ENCODE peak calls at places on chromosomes 12 and 14, in seven cellular contexts. H is fibroblast of lung, R is colonic mucosa, U is mammary epithelial cell, O is HepG2, M is cardiac muscle cell, A is GM06990. P is an unnamed sample.

GRCh38 chr14:38138581-38139138 is 69.0 kb upstream of the SSTR1 start:
- DNase-seq in H (peak; percentile 6), R (no peak), U (no peak), O (no peak), M (no peak), A (no peak), P (no peak)

GRCh38 chr12:5379737-5380496 is 52.0 kb upstream of the NTF3 start:
- DNase-seq in H (no peak), R (no peak), U (peak; percentile 81), O (no peak), M (peak; percentile 4), A (no peak), P (no peak)

GRCh38 chr12:69851976-69852375 is 26.9 kb downstream of the MYRFL start:
- DNase-seq in H (peak; percentile 70), R (no peak), U (peak; percentile 15), O (no peak), M (no peak), A (no peak), P (no peak)

GRCh38 chr12:106227641-106228319 is 20.0 kb downstream of the CKAP4 start:
- DNase-seq in H (peak; percentile 52), R (peak; percentile 59), U (peak; percentile 94), O (peak; percentile 47), M (no peak), A (no peak), P (peak; percentile 43)

GRCh38 chr12:47820631-47821345 is 1.1 kb upstream of the HDAC7 start:
- DNase-seq in H (peak; percentile 97), R (peak; percentile 69), U (peak; percentile 85), O (peak; percentile 88), M (peak; percentile 75), A (no peak), P (no peak)

GRCh38 chr12:45235087-45236025 is 19.5 kb downstream of the ANO6 start:
- DNase-seq in H (peak; percentile 87), R (no peak), U (peak; percentile 86), O (peak; percentile 16), M (no peak), A (no peak), P (peak; percentile 51)

GRCh38 chr14:99720941-99721791 is 37.1 kb downstream of the CYP46A1 start:
- DNase-seq in H (no peak), R (no peak), U (no peak), O (no peak), M (no peak), A (no peak), P (no peak)

GRCh38 chr14:21308479-21309237 is 28.8 kb downstream of the RPGRIP1 start:
- DNase-seq in H (peak; percentile 85), R (peak; percentile 91), U (peak; percentile 93), O (peak; percentile 100), M (peak; percentile 95), A (peak; percentile 84), P (peak; percentile 94)

GRCh38 chr12:124713436-124714082 is 146.1 kb upstream of the NCOR2 start:
- DNase-seq in H (peak; percentile 95), R (peak; percentile 45), U (no peak), O (no peak), M (no peak), A (peak; percentile 79), P (peak; percentile 91)

GRCh38 chr12:13980548-13981295 is 680 bp downstream of the GRIN2B start:
- DNase-seq in H (no peak), R (no peak), U (no peak), O (no peak), M (peak; percentile 31), A (peak; percentile 8), P (no peak)

GRCh38 chr12:132078190-132078589 is 65.9 kb downstream of the DDX51 start:
- DNase-seq in H (peak; percentile 85), R (no peak), U (no peak), O (no peak), M (no peak), A (no peak), P (no peak)

GRCh38 chr12:6927379-6927991 is at the start of gene ATN1:
- DNase-seq in H (peak; percentile 81), R (peak; percentile 79), U (peak; percentile 48), O (no peak), M (peak; percentile 87), A (peak; percentile 64), P (no peak)

GRCh38 chr14:34251662-34252061 is 210.4 kb downstream of the SPTSSA start:
- DNase-seq in H (no peak), R (no peak), U (no peak), O (no peak), M (no peak), A (no peak), P (no peak)

GRCh38 chr12:30707628-30708342 is 12.1 kb upstream of the IPO8 start:
- DNase-seq in H (no peak), R (no peak), U (no peak), O (no peak), M (no peak), A (no peak), P (no peak)

GRCh38 chr12:90652280-90652679 is 302.7 kb downstream of the CCER1 start:
- DNase-seq in H (no peak), R (no peak), U (no peak), O (no peak), M (no peak), A (no peak), P (no peak)

GRCh38 chr14:91839754-91840153 is 27.6 kb downstream of the TC2N start:
- DNase-seq in H (no peak), R (no peak), U (no peak), O (no peak), M (no peak), A (no peak), P (peak; percentile 43)

GRCh38 chr12:12398026-12398859 is 41.4 kb downstream of the BORCS5 start:
- DNase-seq in H (peak; percentile 98), R (no peak), U (peak; percentile 90), O (peak; percentile 89), M (no peak), A (no peak), P (no peak)
- TF ChIP-seq CTCF in H (no peak), R (no peak), U (peak; percentile 9), O (no peak), M (no peak), A (peak; percentile 17), P (no peak)

DNA sequence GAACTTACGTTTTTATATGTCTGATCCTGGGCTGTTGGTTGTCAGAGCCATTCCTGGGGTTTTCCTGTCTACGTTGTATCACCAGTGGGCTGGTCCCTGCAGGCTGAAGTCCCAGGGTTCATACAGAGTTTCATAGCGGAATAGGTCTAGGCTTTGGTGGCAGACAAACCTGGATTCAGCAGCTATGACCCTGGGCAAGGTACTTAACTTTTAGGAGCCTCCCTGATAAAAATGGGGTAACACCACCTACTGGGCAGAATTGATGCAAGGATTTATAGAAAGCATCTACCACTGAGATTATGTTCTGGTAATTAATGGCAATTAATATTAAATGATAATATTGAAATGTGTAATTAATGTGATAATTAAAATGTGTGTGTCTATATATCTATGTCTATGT is 141.2 kb downstream of the SYNE2 start:
- DNase-seq in H (no peak), R (no peak), U (peak; percentile 17), O (no peak), M (no peak), A (no peak), P (peak; percentile 17)
- TF ChIP-seq CTCF in H (peak; percentile 26), R (no peak), U (peak; percentile 47), O (no peak), M (peak; percentile 21), A (peak; percentile 28), P (no peak)

DNA sequence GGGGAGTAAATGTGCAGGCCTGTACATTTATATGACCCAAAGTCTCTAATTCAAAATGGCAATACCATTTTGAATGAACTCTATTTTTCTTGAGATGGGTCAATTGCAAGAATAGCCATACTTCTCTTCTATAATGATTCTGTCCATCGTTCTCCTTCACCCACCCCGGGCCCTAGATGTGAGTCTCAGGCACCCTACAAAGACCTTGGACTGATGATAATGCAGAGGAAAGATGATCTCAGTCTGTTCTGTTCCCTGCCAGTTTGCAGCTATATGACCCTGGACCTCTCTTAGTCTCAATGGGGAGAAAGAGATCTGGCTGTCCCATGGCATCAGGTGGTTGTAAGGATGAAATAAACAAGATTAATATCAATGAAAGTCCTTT is 30.1 kb downstream of the VCPKMT start:
- DNase-seq in H (no peak), R (no peak), U (no peak), O (no peak), M (no peak), A (no peak), P (no peak)
- TF ChIP-seq CTCF in H (no peak), R (no peak), U (no peak), O (no peak), M (no peak), A (no peak), P (no peak)

GRCh38 chr12:57626111-57626928 is 6.7 kb downstream of the B4GALNT1 start:
- DNase-seq in H (no peak), R (no peak), U (no peak), O (no peak), M (no peak), A (no peak), P (no peak)

GRCh38 chr12:57628280-57629191 is 4.5 kb downstream of the B4GALNT1 start:
- DNase-seq in H (no peak), R (no peak), U (no peak), O (no peak), M (no peak), A (no peak), P (no peak)

GRCh38 chr12:57625261-57626032 is 7.6 kb downstream of the B4GALNT1 start:
- DNase-seq in H (no peak), R (no peak), U (no peak), O (no peak), M (no peak), A (no peak), P (no peak)

GRCh38 chr12:57626929-57627445 is 6.0 kb downstream of the B4GALNT1 start:
- DNase-seq in H (no peak), R (no peak), U (no peak), O (no peak), M (no peak), A (no peak), P (no peak)

GRCh38 chr12:57627504-57628279 is 5.3 kb downstream of the B4GALNT1 start:
- DNase-seq in H (no peak), R (no peak), U (no peak), O (no peak), M (no peak), A (peak; percentile 20), P (no peak)
- TF ChIP-seq CTCF in H (no peak), R (no peak), U (no peak), O (no peak), M (peak; percentile 12), A (peak; percentile 20), P (no peak)

GRCh38 chr14:45838597-45838996 is 585.6 kb upstream of the MIS18BP1 start:
- DNase-seq in H (no peak), R (no peak), U (peak; percentile 6), O (no peak), M (peak; percentile 2), A (no peak), P (peak; percentile 41)
- TF ChIP-seq CTCF in H (no peak), R (no peak), U (peak; percentile 49), O (no peak), M (no peak), A (peak; percentile 30), P (peak; percentile 5)

P was measured in GM12865.